ENCODE peak calls at places on chromosomes 7 and 10, in eight cellular contexts. I, S, X, Z, K, N, C and H are unnamed samples.
A peak's percentile ranks its signal among the peaks of the same experiment; 100 is the strongest.

GRCh38 chr7:106968160-106968559 is 76.3 kb upstream of the PRKAR2B start:
- DNase-seq in I (no peak), S (no peak), X (no peak), Z (no peak), K (no peak), N (no peak), C (no peak), H (no peak)

GRCh38 chr10:114538544-114538906 is 119.5 kb downstream of the ABLIM1 start:
- DNase-seq in I (peak; percentile 53), S (no peak), X (no peak), Z (no peak), K (no peak), N (peak; percentile 32), C (no peak), H (no peak)

GRCh38 chr10:15842493-15843169 is 17.7 kb downstream of the MINDY3 start:
- DNase-seq in I (no peak), S (no peak), X (no peak), Z (no peak), K (no peak), N (no peak), C (no peak), H (no peak)

GRCh38 chr7:19988860-19989259 is 215.4 kb upstream of the TMEM196 start:
- DNase-seq in I (no peak), S (no peak), X (no peak), Z (no peak), K (no peak), N (no peak), C (no peak), H (no peak)

GRCh38 chr10:80529604-80530003 is 8.1 kb upstream of the SH2D4B start:
- DNase-seq in I (peak; percentile 18), S (no peak), X (no peak), Z (no peak), K (no peak), N (no peak), C (peak; percentile 57), H (no peak)

GRCh38 chr10:11551915-11552602 is 59.4 kb downstream of the USP6NL start:
- DNase-seq in I (no peak), S (no peak), X (no peak), Z (no peak), K (peak; percentile 93), N (no peak), C (no peak), H (no peak)

GRCh38 chr7:131159961-131160361 is 167.7 kb upstream of the MKLN1 start:
- DNase-seq in I (no peak), S (no peak), X (no peak), Z (no peak), K (peak; percentile 59), N (peak; percentile 34), C (no peak), H (no peak)

GRCh38 chr7:108171164-108171563 is 41.0 kb upstream of the LAMB4 start:
- DNase-seq in I (no peak), S (no peak), X (no peak), Z (no peak), K (peak; percentile 17), N (no peak), C (no peak), H (no peak)

GRCh38 chr7:50304158-50304910 is at the start of gene IKZF1:
- DNase-seq in I (peak; percentile 67), S (peak; percentile 22), X (no peak), Z (peak; percentile 6), K (no peak), N (peak; percentile 27), C (peak; percentile 73), H (no peak)

GRCh38 chr7:20238754-20239324 is 21.7 kb upstream of the MACC1 start:
- DNase-seq in I (no peak), S (no peak), X (no peak), Z (no peak), K (no peak), N (no peak), C (peak; percentile 47), H (no peak)

GRCh38 chr7:23469961-23470250 is 385 bp downstream of the IGF2BP3 start:
- DNase-seq in I (no peak), S (no peak), X (no peak), Z (no peak), K (no peak), N (no peak), C (no peak), H (no peak)

GRCh38 chr7:142720981-142721380 is 28.3 kb upstream of the PRSS1 start:
- DNase-seq in I (no peak), S (no peak), X (no peak), Z (no peak), K (no peak), N (no peak), C (no peak), H (no peak)

GRCh38 chr10:94963901-94964300 is 25.4 kb downstream of the CYP2C9 start:
- DNase-seq in I (no peak), S (no peak), X (peak; percentile 0), Z (peak; percentile 3), K (peak; percentile 8), N (peak; percentile 25), C (peak; percentile 28), H (peak; percentile 57)